ENCODE peak calls at places on chromosomes 7 and 10, in four cellular contexts. K, F, L and X are unnamed samples.
A peak's percentile ranks its signal among the peaks of the same experiment; 100 is the strongest.

GRCh38 chr10:103685880-103686669 is 169.3 kb downstream of the SH3PXD2A start:
- DNase-seq in K (peak; percentile 74), F (peak; percentile 55), L (peak; percentile 36), X (peak; percentile 85)

GRCh38 chr7:102285541-102286236 is 979 bp upstream of the SH2B2 start:
- DNase-seq in K (no peak), F (no peak), L (no peak), X (no peak)

GRCh38 chr10:69802424-69803161 is 887 bp downstream of the COL13A1 start:
- DNase-seq in K (no peak), F (peak; percentile 25), L (no peak), X (peak; percentile 54)

GRCh38 chr10:19302117-19302516 is 253.5 kb downstream of the MALRD1 start:
- DNase-seq in K (no peak), F (peak; percentile 11), L (no peak), X (no peak)

GRCh38 chr10:79061441-79062315 is 7.1 kb upstream of the ZMIZ1 start:
- DNase-seq in K (no peak), F (no peak), L (no peak), X (no peak)

GRCh38 chr10:22321831-22322662 is 1.1 kb downstream of the BMI1 start:
- DNase-seq in K (peak; percentile 69), F (peak; percentile 32), L (no peak), X (peak; percentile 28)

GRCh38 chr7:100632951-100633717 is 8.2 kb downstream of the TFR2 start:
- DNase-seq in K (no peak), F (peak; percentile 79), L (no peak), X (peak; percentile 67)

GRCh38 chr7:2015251-2015871 is 217.4 kb downstream of the MAD1L1 start:
- DNase-seq in K (no peak), F (no peak), L (no peak), X (peak; percentile 6)

GRCh38 chr7:88586877-88587276 is 172.6 kb upstream of the ZNF804B start:
- DNase-seq in K (no peak), F (no peak), L (no peak), X (no peak)

DNA sequence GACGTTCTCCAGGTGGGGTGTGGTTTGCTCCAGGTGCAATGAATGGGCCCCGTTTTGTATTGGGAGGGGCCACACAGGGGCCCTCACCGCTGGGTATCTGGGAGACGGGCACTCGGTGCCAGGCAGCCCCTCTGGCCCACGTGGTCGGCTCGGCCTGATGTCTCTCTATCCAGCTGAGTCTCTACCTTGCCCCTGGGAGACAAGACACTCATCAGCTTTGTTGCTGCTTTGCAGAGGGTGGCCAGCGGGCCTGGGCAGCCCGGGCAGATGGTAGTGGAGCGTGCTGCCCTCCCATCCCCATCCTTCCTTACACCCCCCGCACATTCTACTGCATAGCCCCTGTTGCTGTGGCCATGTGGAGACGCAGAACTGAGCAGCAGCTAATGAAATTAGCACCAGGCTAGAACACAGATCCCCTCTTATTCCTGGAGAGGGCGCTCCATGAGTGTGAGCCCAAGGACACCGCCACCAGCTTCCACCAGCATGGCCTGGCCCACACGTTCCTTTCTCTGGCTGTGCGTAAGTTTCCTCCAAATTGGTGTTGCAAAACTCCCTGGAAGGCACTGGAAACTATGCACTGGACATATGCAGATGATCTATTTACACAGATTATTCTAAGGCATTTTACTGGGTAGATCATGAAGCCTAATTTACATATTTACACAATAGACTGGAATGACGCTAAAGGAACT is 455.8 kb upstream of the FOXK1 start:
- DNase-seq in K (no peak), F (peak; percentile 13), L (peak; percentile 8), X (peak; percentile 68)
- TF ChIP-seq HMGXB4 in K (no peak), F (no peak), L (no peak), X (no peak)

DNA sequence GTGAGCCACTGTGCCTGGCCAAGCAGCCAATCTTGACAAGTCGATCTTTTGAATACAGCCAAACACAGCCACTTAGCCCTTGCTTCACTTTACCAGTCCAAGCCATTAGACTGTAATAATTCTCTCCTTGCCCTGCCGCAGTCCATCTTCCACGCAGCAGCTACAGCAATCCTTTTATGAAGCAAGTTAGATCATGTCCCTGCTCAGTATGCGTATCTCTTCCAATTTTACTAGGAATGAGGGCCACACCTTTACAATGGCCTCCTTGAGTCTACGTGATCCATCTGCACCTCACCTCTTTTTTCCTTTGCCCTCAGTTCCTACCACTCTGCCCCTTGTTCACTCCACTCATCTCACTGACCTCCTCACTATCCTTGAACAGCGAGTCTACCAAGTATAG is 22.2 kb downstream of the GSAP start:
- DNase-seq in K (no peak), F (no peak), L (no peak), X (no peak)
- TF ChIP-seq HMGXB4 in K (no peak), F (no peak), L (no peak), X (no peak)

GRCh38 chr7:51228386-51228958 is 88.1 kb downstream of the COBL start:
- DNase-seq in K (no peak), F (no peak), L (no peak), X (no peak)

GRCh38 chr7:51229620-51230323 is 86.8 kb downstream of the COBL start:
- DNase-seq in K (no peak), F (no peak), L (no peak), X (no peak)

GRCh38 chr7:51227861-51228260 is 88.7 kb downstream of the COBL start:
- DNase-seq in K (no peak), F (no peak), L (no peak), X (no peak)

GRCh38 chr7:51230324-51230625 is 86.3 kb downstream of the COBL start:
- DNase-seq in K (no peak), F (no peak), L (no peak), X (no peak)

DNA sequence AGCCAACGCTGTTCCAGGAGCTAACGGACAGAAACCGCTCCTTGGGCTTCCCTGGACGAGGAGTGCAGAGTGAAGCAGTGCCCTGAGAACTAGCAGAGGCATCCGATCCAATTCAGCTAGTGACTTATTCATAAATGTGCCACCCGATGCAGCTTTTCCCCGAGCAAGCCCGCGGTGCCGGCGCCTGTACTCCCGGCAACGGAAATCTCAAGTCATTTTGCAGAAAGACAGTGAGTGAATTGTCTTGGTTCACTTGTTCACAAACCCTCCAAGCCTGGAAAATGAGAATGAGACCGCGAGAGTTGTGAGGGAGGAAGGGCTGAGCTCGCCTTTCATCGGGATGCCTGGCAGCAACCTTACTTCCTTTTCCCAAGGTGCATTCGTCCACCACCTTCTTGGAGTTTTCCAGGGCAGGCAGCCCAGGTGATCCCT is 87.5 kb downstream of the COBL start:
- DNase-seq in K (no peak), F (no peak), L (no peak), X (no peak)
- TF ChIP-seq HMGXB4 in K (no peak), F (no peak), L (no peak), X (no peak)

DNA sequence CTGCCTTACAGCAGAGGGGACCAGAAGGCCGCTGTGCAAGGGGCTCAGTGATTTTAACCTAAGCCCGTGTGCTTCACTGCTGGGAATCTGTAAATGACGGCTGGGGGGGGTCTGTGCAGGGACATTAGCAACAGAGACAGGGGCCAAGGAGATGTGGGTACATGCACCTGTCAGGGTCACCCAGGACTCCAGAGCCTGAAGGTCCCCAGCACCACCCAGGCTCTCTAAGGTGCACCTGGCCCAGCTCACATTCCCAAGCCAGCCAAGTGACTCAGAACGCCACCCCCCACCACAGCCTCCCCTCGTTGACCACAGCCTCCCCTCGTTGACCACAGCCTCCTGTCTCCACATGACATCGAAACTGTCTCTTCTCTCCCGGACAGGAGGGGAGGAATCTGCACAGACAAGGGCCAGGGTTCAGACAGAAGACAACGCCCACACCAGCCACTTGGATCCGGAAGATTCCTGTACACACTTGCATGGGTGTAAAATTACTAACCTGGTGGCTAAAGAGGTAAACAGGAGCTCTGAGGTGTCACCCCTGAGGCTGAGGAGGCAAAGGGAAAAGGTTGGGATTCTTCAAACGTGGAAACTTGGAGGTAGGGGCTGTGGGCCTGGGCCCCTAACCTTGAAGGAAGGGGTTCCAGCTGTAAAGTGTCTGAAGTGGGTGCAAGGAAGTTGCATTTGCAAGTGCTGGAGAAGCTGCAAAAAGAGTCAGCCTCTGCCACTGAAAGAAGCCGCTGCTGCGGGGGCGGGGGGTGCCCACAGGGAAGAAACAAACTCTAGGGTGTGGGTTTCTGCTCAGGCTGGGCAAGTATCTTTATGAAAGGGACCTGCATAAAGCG is 27.0 kb downstream of the CALML3 start:
- DNase-seq in K (peak; percentile 64), F (no peak), L (no peak), X (peak; percentile 3)
- TF ChIP-seq HMGXB4 in K (no peak), F (no peak), L (no peak), X (no peak)